ENCODE peak calls at places on chromosomes 3 and 15, in four cellular contexts. Q is HepG2, U is SK-N-SH, O is K562. R is an unnamed sample.

GRCh38 chr3:155804298-155804697 is 1.8 kb downstream of the C3orf33 start:
- DNase-seq in Q (peak), U (no peak), O (no peak), R (no peak)

GRCh38 chr3:100277255-100277800 is 16.5 kb downstream of the TBC1D23 start:
- DNase-seq in Q (peak), U (no peak), O (no peak), R (no peak)

GRCh38 chr3:185779461-185779860 is 45.4 kb downstream of the IGF2BP2 start:
- DNase-seq in Q (no peak), U (no peak), O (no peak), R (no peak)

GRCh38 chr3:36969540-36970432 is 23.1 kb downstream of the EPM2AIP1 start:
- DNase-seq in Q (peak), U (peak), O (peak), R (no peak)

GRCh38 chr3:142909282-142909681 is 20.4 kb upstream of the PCOLCE2 start:
- DNase-seq in Q (no peak), U (no peak), O (no peak), R (no peak)

GRCh38 chr3:134838599-134838998 is 43.5 kb downstream of the EPHB1 start:
- DNase-seq in Q (no peak), U (no peak), O (peak), R (no peak)

GRCh38 chr15:63997715-63998442 is 48.4 kb downstream of the DAPK2 start:
- DNase-seq in Q (no peak), U (no peak), O (no peak), R (no peak)

GRCh38 chr15:66829551-66830131 is 127.6 kb downstream of the SMAD6 start:
- DNase-seq in Q (no peak), U (no peak), O (no peak), R (no peak)

GRCh38 chr3:95438274-95438673 is 1375.4 kb downstream of the NSUN3 start:
- DNase-seq in Q (no peak), U (no peak), O (no peak), R (no peak)

GRCh38 chr3:195752538-195753331 is 32.0 kb downstream of the MUC20 start:
- DNase-seq in Q (no peak), U (peak), O (peak), R (no peak)

GRCh38 chr15:31503758-31504461 is 177.3 kb downstream of the KLF13 start:
- DNase-seq in Q (no peak), U (no peak), O (no peak), R (no peak)

GRCh38 chr3:4061854-4062360 is 241.3 kb upstream of the SETMAR start:
- DNase-seq in Q (no peak), U (no peak), O (no peak), R (no peak)

GRCh38 chr15:85380860-85381535 is 595 bp downstream of the AKAP13 start:
- DNase-seq in Q (no peak), U (peak), O (peak), R (no peak)

GRCh38 chr15:73225358-73226015 is 143.3 kb downstream of the HCN4 start:
- DNase-seq in Q (no peak), U (no peak), O (peak), R (no peak)

GRCh38 chr15:65868546-65869126 is 655 bp upstream of the RAB11A start:
- DNase-seq in Q (no peak), U (peak), O (peak), R (no peak)

GRCh38 chr15:46714959-46715358 is 1002.3 kb upstream of the SEMA6D start:
- DNase-seq in Q (no peak), U (no peak), O (no peak), R (no peak)

GRCh38 chr3:172317984-172318383 is 130.3 kb downstream of the GHSR start:
- DNase-seq in Q (no peak), U (peak), O (no peak), R (peak)

GRCh38 chr3:156865732-156866131 is 39.6 kb downstream of the LEKR1 start:
- DNase-seq in Q (no peak), U (no peak), O (no peak), R (no peak)

GRCh38 chr3:11634081-11634635 is 9.6 kb downstream of the VGLL4 start:
- DNase-seq in Q (no peak), U (no peak), O (no peak), R (no peak)

GRCh38 chr3:171658801-171659200 is 151.5 kb downstream of the PLD1 start:
- DNase-seq in Q (no peak), U (no peak), O (no peak), R (no peak)

GRCh38 chr3:124064050-124064449 is 72.1 kb upstream of the ROPN1 start:
- DNase-seq in Q (no peak), U (peak), O (no peak), R (no peak)

GRCh38 chr3:94303897-94304296 is 241.0 kb downstream of the NSUN3 start:
- DNase-seq in Q (no peak), U (no peak), O (no peak), R (no peak)

GRCh38 chr3:123025642-123026521 is 1.7 kb downstream of the SEMA5B start:
- DNase-seq in Q (no peak), U (peak), O (no peak), R (no peak)

GRCh38 chr15:62809106-62809967 is 233.2 kb upstream of the TPM1 start:
- DNase-seq in Q (peak), U (peak), O (no peak), R (no peak)

GRCh38 chr15:63492541-63493077 is 11.8 kb upstream of the USP3 start:
- DNase-seq in Q (no peak), U (no peak), O (no peak), R (no peak)

GRCh38 chr3:31291818-31292217 is 240.9 kb upstream of the STT3B start:
- DNase-seq in Q (peak), U (no peak), O (no peak), R (no peak)

GRCh38 chr3:12670789-12671450 is 7.0 kb upstream of the RAF1 start:
- DNase-seq in Q (peak), U (no peak), O (no peak), R (no peak)
- TF ChIP-seq ELF1 in Q (no peak), U (no peak), O (no peak), R (no peak)

GRCh38 chr3:184568918-184569829 is 7.6 kb downstream of the EPHB3 start:
- DNase-seq in Q (no peak), U (peak), O (peak), R (no peak)
- TF ChIP-seq RAD21 in Q (no peak), U (peak), O (no peak), R (no peak)

DNA sequence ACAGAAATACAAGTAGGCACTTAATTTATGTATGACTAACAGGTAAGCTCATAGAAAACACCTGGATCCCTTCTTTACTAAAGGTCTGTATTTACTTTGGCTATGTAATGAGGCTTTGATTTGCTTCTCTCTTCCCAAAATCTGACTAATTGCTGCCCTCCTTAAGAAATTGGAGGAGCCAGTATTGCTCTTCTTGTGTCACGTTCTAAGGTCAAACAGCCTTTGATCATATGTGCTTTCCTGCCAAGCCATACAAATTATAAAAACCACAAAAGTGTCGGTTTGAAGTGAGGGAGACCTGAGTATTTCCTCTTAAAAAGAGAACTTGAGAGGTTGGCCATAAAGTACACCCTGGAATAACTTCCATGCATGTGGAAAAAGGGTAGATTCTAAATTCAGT is 112.1 kb upstream of the MB21D2 start:
- DNase-seq in Q (no peak), U (no peak), O (no peak), R (no peak)
- TF ChIP-seq ELF1 in Q (no peak), U (no peak), O (no peak), R (no peak)

GRCh38 chr3:52443791-52444687 is 864 bp downstream of the SEMA3G start:
- DNase-seq in Q (no peak), U (no peak), O (no peak), R (no peak)
- TF ChIP-seq RAD21 in Q (no peak), U (no peak), O (no peak), R (no peak)

GRCh38 chr3:25292604-25293003 is 135.5 kb upstream of the RARB start:
- DNase-seq in Q (no peak), U (no peak), O (no peak), R (no peak)

GRCh38 chr3:25300141-25300540 is 127.9 kb upstream of the RARB start:
- DNase-seq in Q (no peak), U (no peak), O (no peak), R (no peak)

GRCh38 chr3:25294406-25294805 is 133.7 kb upstream of the RARB start:
- DNase-seq in Q (no peak), U (no peak), O (no peak), R (no peak)

GRCh38 chr3:25293736-25294135 is 134.3 kb upstream of the RARB start:
- DNase-seq in Q (no peak), U (no peak), O (no peak), R (no peak)

DNA sequence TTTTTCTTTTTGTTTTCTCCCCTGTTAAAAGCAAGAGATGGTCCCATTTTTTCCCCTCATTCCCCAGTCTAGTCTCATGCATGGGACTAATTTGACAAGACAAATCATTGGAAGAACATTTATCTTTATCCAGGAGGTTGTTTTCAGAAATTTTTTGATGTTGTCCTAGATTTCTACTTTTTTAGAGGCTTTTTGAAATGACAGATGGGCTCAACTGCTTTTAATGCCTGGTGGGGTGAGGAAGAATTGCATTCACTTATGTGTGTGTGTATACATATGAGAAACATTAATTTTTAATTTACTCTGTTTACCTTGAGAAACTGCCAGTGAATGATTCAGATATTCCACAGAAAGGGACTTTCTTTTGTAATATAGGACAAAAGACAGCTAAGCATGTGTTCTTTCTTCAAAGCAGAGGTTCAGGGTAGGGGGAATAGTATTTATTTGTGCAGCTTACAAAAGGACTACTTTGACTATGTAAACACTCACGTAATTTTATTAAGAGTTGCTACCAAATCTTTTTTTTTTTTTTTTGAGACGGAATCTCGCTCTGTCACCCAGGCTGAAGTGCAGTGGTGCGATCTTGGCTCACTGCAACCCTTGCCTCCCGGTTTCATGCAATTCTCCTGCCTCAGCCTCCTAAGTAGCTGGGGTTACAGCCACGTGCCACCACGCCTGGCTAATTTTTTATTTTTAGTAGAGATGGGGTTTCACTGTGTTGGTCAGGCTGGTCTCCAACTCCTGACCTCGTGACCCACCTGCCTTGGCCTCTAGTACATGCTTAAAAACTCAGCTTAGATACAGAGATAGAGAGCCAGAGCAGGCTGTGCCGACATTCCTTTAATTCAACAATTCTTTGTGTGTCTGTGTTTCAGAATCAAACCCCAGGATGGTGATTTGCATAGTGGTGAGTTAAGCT is 130.1 kb upstream of the RARB start:
- DNase-seq in Q (no peak), U (no peak), O (no peak), R (no peak)
- TF ChIP-seq ELF1 in Q (no peak), U (no peak), O (no peak), R (no peak)

GRCh38 chr3:5194801-5195509 is 7.4 kb downstream of the EDEM1 start:
- DNase-seq in Q (peak), U (no peak), O (peak), R (peak)
- TF ChIP-seq RAD21 in Q (no peak), U (no peak), O (peak), R (no peak)

GRCh38 chr3:78255403-78255802 is 1215.5 kb downstream of the ROBO2 start:
- DNase-seq in Q (no peak), U (peak), O (no peak), R (no peak)
- TF ChIP-seq ELF1 in Q (no peak), U (no peak), O (no peak), R (no peak)

DNA sequence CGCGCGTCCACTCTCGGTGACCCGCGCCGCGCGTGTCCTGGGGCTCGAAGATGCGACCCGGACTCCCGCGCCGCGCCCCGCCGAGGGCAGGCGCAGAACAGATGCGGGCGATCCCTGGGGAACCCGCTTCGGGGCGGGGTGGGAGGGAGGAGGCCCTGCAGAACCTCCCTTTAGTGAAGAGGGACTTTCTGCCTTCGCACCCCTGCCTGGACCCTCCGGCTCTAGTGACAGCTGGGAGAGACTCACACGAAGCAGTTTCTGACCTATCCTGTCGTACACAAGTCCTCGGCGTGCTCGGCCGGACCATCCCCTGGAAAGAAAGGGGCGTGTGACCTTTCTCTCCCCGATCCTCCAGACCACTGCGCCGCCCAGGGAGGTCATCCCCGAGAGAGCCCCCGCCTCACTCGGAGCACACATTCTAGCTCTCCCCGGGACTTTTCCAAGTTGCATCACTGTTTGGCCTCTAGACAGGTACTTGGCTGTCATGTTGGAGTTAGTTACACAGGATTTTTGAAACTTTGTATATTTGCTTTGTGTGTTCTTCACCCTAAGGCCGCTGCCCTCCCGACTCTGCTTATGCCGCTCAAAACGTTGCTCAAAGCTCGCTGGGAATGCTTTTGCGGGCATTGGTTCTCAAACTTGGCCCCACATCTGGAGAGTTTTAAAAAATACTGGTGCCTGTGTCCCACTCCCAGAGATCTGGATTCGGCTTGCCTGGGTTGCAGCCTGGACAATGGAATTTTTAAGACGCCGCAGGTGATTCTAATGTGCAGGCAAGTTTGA is 581 bp downstream of the CGNL1 start:
- DNase-seq in Q (peak), U (no peak), O (no peak), R (no peak)
- TF ChIP-seq RAD21 in Q (no peak), U (no peak), O (no peak), R (no peak)